ENCODE peak calls at places on chromosomes 12 and 14, in nine cellular contexts. F is glutamatergic neuron, V is AG09319, X is AG04449, D is B cell, Q is GM20000, T is K562, K is OCI-LY7, G is H9. C is an unnamed sample.

GRCh38 chr14:101507306-101508150 is 53.8 kb upstream of the DIO3 start:
- DNase-seq in T (no peak), D (no peak), K (no peak), G (peak; percentile 22), V (no peak), Q (no peak), F (peak; percentile 13), X (no peak), C (no peak)

GRCh38 chr12:82300611-82301010 is 57.6 kb downstream of the CCDC59 start:
- DNase-seq in V (no peak), Q (no peak), X (no peak), D (no peak), K (no peak), G (no peak), T (no peak), F (no peak), C (no peak)

GRCh38 chr12:74747305-74747704 is 209.7 kb downstream of the ATXN7L3B start:
- DNase-seq in T (no peak), D (no peak), X (peak; percentile 12), Q (no peak), F (no peak), V (no peak), G (no peak), K (no peak), C (no peak)

GRCh38 chr14:71659165-71659564 is 273.1 kb upstream of the RGS6 start:
- DNase-seq in G (no peak), K (peak; percentile 26), X (no peak), Q (no peak), F (no peak), T (no peak), V (no peak), D (no peak), C (no peak)

GRCh38 chr14:103074699-103075341 is 9.2 kb upstream of the LBHD2 start:
- DNase-seq in F (no peak), V (no peak), T (peak; percentile 62), G (peak; percentile 69), Q (no peak), K (no peak), D (peak; percentile 52), X (no peak), C (no peak)

GRCh38 chr14:81132492-81132891 is 88.3 kb downstream of the GTF2A1 start:
- DNase-seq in F (no peak), V (no peak), T (no peak), K (no peak), D (no peak), G (no peak), X (no peak), Q (no peak), C (no peak)

GRCh38 chr12:40170593-40170992 is 54.2 kb upstream of the LRRK2 start:
- DNase-seq in X (no peak), K (no peak), Q (no peak), G (no peak), F (peak; percentile 23), V (no peak), D (no peak), T (no peak), C (peak; percentile 61)

GRCh38 chr14:73627033-73627432 is 14.7 kb downstream of the ACOT6 start:
- DNase-seq in D (no peak), F (no peak), V (no peak), Q (no peak), K (no peak), X (no peak), T (no peak), G (no peak), C (no peak)

GRCh38 chr12:130953783-130954543 is at the start of gene ADGRD1:
- DNase-seq in Q (peak; percentile 44), D (peak; percentile 21), F (no peak), G (no peak), T (peak; percentile 55), X (no peak), V (no peak), K (no peak), C (no peak)

GRCh38 chr12:113007166-113007565 is 28.8 kb downstream of the OAS2 start:
- DNase-seq in V (peak; percentile 52), G (no peak), T (no peak), X (no peak), K (no peak), F (no peak), D (no peak), Q (no peak), C (peak; percentile 41)

GRCh38 chr12:3069714-3070113 is 7.5 kb upstream of the TSPAN9 start:
- DNase-seq in Q (no peak), T (no peak), K (no peak), G (no peak), V (no peak), X (no peak), F (no peak), D (no peak), C (no peak)

GRCh38 chr12:129245769-129246168 is 392.5 kb downstream of the GLT1D1 start:
- DNase-seq in G (no peak), D (no peak), V (no peak), T (no peak), Q (no peak), F (no peak), X (no peak), K (no peak), C (no peak)

GRCh38 chr12:69419701-69420100 is 50.5 kb upstream of the FRS2 start:
- DNase-seq in X (no peak), T (no peak), K (no peak), V (no peak), Q (no peak), F (no peak), G (no peak), D (no peak), C (no peak)

GRCh38 chr12:69417231-69417630 is 53.0 kb upstream of the FRS2 start:
- DNase-seq in X (no peak), G (no peak), D (no peak), Q (no peak), F (no peak), V (no peak), K (no peak), T (no peak), C (no peak)

GRCh38 chr12:69417741-69418167 is 52.4 kb upstream of the FRS2 start:
- DNase-seq in Q (no peak), K (no peak), D (no peak), V (no peak), T (no peak), G (no peak), X (no peak), F (no peak), C (no peak)

GRCh38 chr12:69412655-69413054 is 53.1 kb downstream of the YEATS4 start:
- DNase-seq in V (no peak), D (no peak), X (no peak), G (no peak), F (no peak), T (no peak), K (no peak), Q (no peak), C (no peak)

GRCh38 chr12:69415471-69416275 is 54.5 kb upstream of the FRS2 start:
- DNase-seq in T (peak; percentile 43), X (peak; percentile 81), K (peak; percentile 48), V (peak; percentile 86), Q (peak; percentile 34), F (peak; percentile 28), G (peak; percentile 82), D (peak; percentile 34), C (no peak)
- TF ChIP-seq CTCF in T (peak; percentile 76), X (peak; percentile 82), K (peak; percentile 75), V (peak; percentile 90), Q (no peak), F (peak; percentile 53), G (peak; percentile 84), D (peak; percentile 43), C (peak; percentile 84)

DNA sequence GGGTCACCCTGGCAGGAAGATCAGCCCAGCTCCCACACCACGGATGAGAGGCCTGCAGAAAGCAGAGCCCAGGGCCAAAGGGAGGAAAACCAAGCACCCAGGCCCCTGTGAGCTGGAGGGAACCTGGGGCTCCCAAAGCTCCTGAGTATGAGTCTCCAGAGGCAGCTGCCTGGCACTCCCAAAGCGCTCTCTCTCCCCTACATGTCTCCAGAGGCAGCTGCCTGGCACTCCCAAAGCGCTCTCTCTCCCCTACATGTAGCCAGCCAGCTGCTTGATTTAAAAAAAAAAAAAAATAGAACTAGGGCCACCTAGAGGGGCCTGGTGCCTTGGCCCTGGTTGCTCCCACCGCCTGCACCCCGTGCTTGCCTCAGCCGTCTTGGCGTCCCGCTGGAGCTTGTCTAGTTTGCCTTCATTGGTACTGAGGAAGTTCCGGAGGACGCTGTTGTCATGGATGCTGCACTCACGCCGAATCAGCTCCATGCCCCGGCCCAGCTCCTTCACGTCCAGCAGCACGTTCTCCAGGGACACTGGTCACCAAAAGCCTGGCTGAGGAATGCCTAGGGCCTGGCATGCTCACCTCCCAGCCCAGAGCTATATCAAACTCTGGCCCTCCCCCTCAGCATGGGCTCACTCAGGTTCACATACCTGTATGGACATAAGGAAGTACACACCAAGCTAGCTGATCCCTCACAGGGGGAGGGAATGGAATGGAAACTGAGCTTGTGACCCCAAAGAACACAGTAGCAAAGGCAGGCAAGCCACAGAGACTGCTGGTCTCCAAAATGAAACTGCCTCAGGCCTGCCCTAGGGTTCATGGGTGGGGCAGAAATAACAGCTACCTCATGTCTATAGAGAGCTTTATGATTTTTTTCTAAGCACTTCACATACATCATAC is 24.7 kb downstream of the PRPF40B start:
- DNase-seq in K (no peak), G (no peak), X (no peak), D (no peak), Q (no peak), F (no peak), T (no peak), V (no peak), C (no peak)
- TF ChIP-seq CTCF in K (no peak), G (no peak), X (no peak), D (no peak), Q (no peak), F (no peak), T (no peak), V (no peak), C (no peak)

GRCh38 chr14:106377432-106377831 is 851.0 kb downstream of the TMEM121 start:
- DNase-seq in V (no peak), G (no peak), D (no peak), F (no peak), X (no peak), T (no peak), K (no peak), Q (no peak), C (no peak)

GRCh38 chr14:106378191-106378590 is 851.8 kb downstream of the TMEM121 start:
- DNase-seq in X (no peak), T (peak; percentile 13), F (no peak), G (no peak), V (no peak), Q (peak; percentile 45), K (peak; percentile 36), D (peak; percentile 52), C (no peak)

GRCh38 chr14:106372870-106373657 is 846.7 kb downstream of the TMEM121 start:
- DNase-seq in G (no peak), X (no peak), K (peak; percentile 86), Q (peak; percentile 83), D (peak; percentile 89), F (no peak), V (no peak), T (peak; percentile 67), C (no peak)
- TF ChIP-seq CTCF in G (peak; percentile 47), X (no peak), K (peak; percentile 77), Q (peak; percentile 93), D (peak; percentile 85), F (no peak), V (no peak), T (peak; percentile 70), C (peak; percentile 64)

DNA sequence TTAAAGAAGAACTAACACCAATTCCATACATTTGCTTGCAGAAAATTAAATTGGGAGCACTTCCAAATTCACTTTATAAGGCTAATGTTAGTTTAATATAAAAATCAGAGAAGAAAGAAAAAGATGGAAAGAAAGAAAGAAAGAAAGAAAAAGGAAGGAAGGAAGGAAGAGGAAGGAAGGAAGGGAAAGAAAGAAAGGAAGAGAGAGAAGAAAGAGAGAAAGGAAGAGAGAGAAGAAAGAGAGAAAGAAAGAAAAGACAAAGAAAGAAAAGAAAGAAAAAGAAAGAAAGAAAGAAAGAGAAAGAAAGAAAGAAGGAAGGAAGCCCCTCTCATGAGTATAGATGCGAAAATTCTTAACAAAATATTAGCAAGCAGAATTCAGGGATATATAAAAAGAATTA is 267.7 kb downstream of the RPAP3 start:
- DNase-seq in K (no peak), G (no peak), T (no peak), V (no peak), D (no peak), F (no peak), X (no peak), Q (no peak), C (no peak)
- TF ChIP-seq CTCF in K (no peak), G (no peak), T (no peak), V (no peak), D (peak; percentile 25), F (no peak), X (no peak), Q (no peak), C (no peak)